ENCODE peak calls at places on chromosome 11, in seven cellular contexts. J, K, Z, Q, X, N and E are unnamed samples.

GRCh38 chr11:117201906-117202305 is 2.7 kb downstream of the TAGLN start:
- DNase-seq in K (peak; percentile 44), J (no peak), X (no peak), N (no peak), Q (no peak), Z (no peak), E (no peak)

GRCh38 chr11:13336246-13336873 is 58.8 kb downstream of the BMAL1 start:
- DNase-seq in J (no peak), Z (no peak), X (no peak), N (no peak), Q (no peak), K (no peak), E (no peak)

GRCh38 chr11:114052160-114052559 is 7.4 kb upstream of the ZBTB16 start:
- DNase-seq in Z (no peak), X (no peak), K (no peak), Q (no peak), J (no peak), N (no peak), E (no peak)

GRCh38 chr11:15629690-15630321 is 515.1 kb downstream of the INSC start:
- DNase-seq in N (peak; percentile 42), Q (no peak), J (peak; percentile 32), X (no peak), K (no peak), Z (no peak), E (peak; percentile 29)

GRCh38 chr11:44680982-44681597 is 45.7 kb upstream of the TSPAN18 start:
- DNase-seq in K (no peak), N (no peak), X (peak; percentile 79), Z (no peak), Q (no peak), J (no peak), E (peak; percentile 49)

GRCh38 chr11:71190551-71190950 is 61.8 kb downstream of the SHANK2 start:
- DNase-seq in X (peak; percentile 8), K (no peak), Z (no peak), N (no peak), J (no peak), Q (no peak), E (no peak)

GRCh38 chr11:29019960-29020683 is 911.9 kb downstream of the METTL15 start:
- DNase-seq in X (no peak), Q (no peak), J (peak; percentile 11), N (peak; percentile 3), K (peak; percentile 58), Z (no peak), E (peak; percentile 79)

GRCh38 chr11:2150206-2150847 is 10.7 kb downstream of the INS start:
- DNase-seq in K (peak; percentile 60), N (no peak), X (no peak), J (no peak), Z (peak; percentile 37), Q (no peak), E (peak; percentile 65)

GRCh38 chr11:613369-613968 is 2.3 kb downstream of the IRF7 start:
- DNase-seq in Q (peak; percentile 91), X (peak; percentile 90), N (peak; percentile 52), J (peak; percentile 27), Z (peak; percentile 34), K (no peak), E (peak; percentile 53)

GRCh38 chr11:15139958-15140659 is 25.4 kb downstream of the INSC start:
- DNase-seq in Z (no peak), Q (no peak), J (no peak), K (no peak), N (no peak), X (no peak), E (no peak)

GRCh38 chr11:35326266-35326879 is 93.0 kb downstream of the SLC1A2 start:
- DNase-seq in X (no peak), J (no peak), K (no peak), N (no peak), Q (no peak), Z (no peak), E (no peak)

GRCh38 chr11:63986932-63987513 is 785 bp downstream of the OTUB1 start:
- DNase-seq in N (no peak), Q (no peak), Z (no peak), X (no peak), J (no peak), K (no peak), E (no peak)

GRCh38 chr11:46808804-46809431 is 37.2 kb downstream of the CKAP5 start:
- DNase-seq in J (no peak), Z (no peak), K (no peak), N (peak; percentile 54), Q (no peak), X (no peak), E (peak; percentile 75)

GRCh38 chr11:123179571-123179970 is 15.5 kb downstream of the CLMP start:
- DNase-seq in Q (no peak), K (no peak), Z (no peak), X (no peak), N (no peak), J (no peak), E (no peak)

GRCh38 chr11:121534131-121535093 is 81.6 kb upstream of the SORL1-AS1 start:
- DNase-seq in N (no peak), Z (no peak), K (peak; percentile 63), X (no peak), Q (no peak), J (peak; percentile 47), E (no peak)

GRCh38 chr11:35364101-35364780 is 55.1 kb downstream of the SLC1A2 start:
- DNase-seq in Q (peak; percentile 78), J (no peak), K (peak; percentile 95), Z (no peak), X (no peak), N (no peak), E (peak; percentile 91)

GRCh38 chr11:85694385-85694980 is 8.5 kb upstream of the CCDC89 start:
- DNase-seq in Z (peak; percentile 1), K (peak; percentile 70), J (peak; percentile 32), X (no peak), Q (no peak), N (peak; percentile 49), E (peak; percentile 75)